ENCODE peak calls at places on chromosomes 7 and 10, in five cellular contexts. N is heart left ventricle, L is sigmoid colon, D is IMR-90, M is prostate gland. A is an unnamed sample.
A peak's percentile ranks its signal among the peaks of the same experiment; 100 is the strongest.

GRCh38 chr7:131103997-131104396 is 223.7 kb upstream of the MKLN1 start:
- DNase-seq in L (no peak), M (no peak), N (no peak), D (peak; percentile 89), A (no peak)

GRCh38 chr10:48603421-48604038 is 1.3 kb downstream of the ARHGAP22 start:
- DNase-seq in N (no peak), D (peak; percentile 35), M (no peak), L (peak; percentile 38), A (no peak)

GRCh38 chr10:6218692-6219493 is 16.2 kb downstream of the PFKFB3 start:
- DNase-seq in M (no peak), D (peak; percentile 55), N (no peak), L (peak; percentile 61), A (no peak)

GRCh38 chr10:90969947-90970673 is 49.2 kb upstream of the ANKRD1 start:
- DNase-seq in L (no peak), N (no peak), D (peak; percentile 70), M (no peak), A (no peak)

GRCh38 chr7:27210441-27211083 is 10.7 kb upstream of the HOXA13 start:
- DNase-seq in N (no peak), D (peak; percentile 32), L (peak; percentile 82), M (peak; percentile 64), A (peak; percentile 70)

GRCh38 chr10:60719721-60720120 is 58.6 kb upstream of the CDK1 start:
- DNase-seq in D (no peak), L (no peak), M (no peak), N (no peak), A (no peak)

GRCh38 chr7:36939816-36940215 is 215.5 kb upstream of the AOAH start:
- DNase-seq in L (no peak), M (no peak), N (no peak), D (no peak), A (no peak)

GRCh38 chr10:100996678-100997363 is 2.8 kb upstream of the LZTS2 start:
- DNase-seq in L (peak; percentile 75), M (no peak), D (no peak), N (peak; percentile 37), A (peak; percentile 46)

GRCh38 chr10:107544706-107545520 is 380.4 kb upstream of the SORCS1 start:
- DNase-seq in M (no peak), N (no peak), D (no peak), L (no peak), A (no peak)

DNA sequence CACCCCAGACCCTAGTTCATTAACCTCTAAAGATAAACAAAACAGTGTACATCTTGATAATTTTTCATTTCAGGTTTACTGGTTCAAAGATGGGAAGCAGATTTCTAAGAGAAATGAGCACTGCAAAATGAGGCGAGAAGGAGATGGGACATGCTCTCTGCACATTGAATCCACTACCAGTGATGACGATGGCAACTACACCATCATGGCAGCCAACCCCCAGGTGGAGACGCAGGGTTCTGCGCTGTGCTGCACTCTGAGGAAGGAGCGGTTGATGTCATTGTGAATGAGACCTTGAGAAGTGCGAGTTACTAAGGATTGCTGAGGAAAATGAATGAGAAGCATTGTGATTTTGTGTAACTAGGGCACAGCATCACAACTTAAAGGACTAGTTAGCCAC is 37.6 kb downstream of the ATOH7 start:
- DNase-seq in M (no peak), N (no peak), L (no peak), D (no peak), A (no peak)
- TF ChIP-seq CTCF in M (no peak), N (no peak), L (no peak), D (no peak), A (no peak)

GRCh38 chr7:107045980-107046379 is 1.5 kb downstream of the PRKAR2B start:
- DNase-seq in M (no peak), D (peak; percentile 61), L (no peak), N (no peak), A (no peak)
- TF ChIP-seq POLR2A in M (no peak), D (no peak), L (no peak), N (no peak), A (no peak)

DNA sequence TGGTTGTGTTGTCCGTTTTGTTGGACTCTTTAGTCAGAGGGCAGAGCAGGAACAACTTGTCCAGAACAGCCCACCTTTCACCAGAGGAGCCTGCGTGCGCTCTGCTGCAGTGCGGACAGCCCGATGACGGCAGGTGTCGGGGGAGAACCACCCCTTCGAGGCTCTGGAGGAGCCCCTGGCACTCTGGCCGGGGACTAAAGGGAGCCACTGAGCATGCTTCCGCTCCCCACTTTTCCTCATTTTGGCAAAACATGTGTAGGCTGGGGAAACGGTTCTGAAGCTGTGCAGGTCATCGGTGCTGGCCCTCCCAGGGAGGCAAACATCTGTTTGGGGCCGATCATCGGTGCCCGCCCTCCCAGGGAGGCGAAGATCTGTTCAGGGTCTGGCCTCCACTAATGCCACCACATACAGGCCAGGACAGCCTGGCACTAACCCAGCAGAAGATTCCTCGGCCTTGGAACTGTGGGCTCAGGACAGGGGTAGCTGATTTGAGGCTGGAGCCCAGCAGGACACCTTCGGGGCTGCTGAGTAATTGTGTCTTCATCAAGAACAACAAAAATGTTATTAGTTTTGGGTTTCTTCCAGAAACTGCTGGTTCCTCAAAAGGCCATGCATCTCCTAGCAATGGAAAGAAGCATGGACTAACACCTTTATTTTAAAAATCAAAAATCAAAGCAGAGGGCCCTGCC is 124.4 kb upstream of the TCERG1L start:
- DNase-seq in M (no peak), L (no peak), N (no peak), D (no peak), A (no peak)
- H3K27me3 ChIP-seq in M (peaks cover 6% of the 10 kb centered on the region), L (no peaks in the 10 kb centered on the region), N (peaks cover 34% of the 10 kb centered on the region), D (no peaks in the 10 kb centered on the region), A (no peaks in the 10 kb centered on the region)

GRCh38 chr10:86684305-86684704 is 16.0 kb downstream of the LDB3 start:
- DNase-seq in D (peak; percentile 35), M (no peak), N (peak; percentile 83), L (peak; percentile 84), A (peak; percentile 32)
- TF ChIP-seq CTCF in D (peak; percentile 79), M (peak; percentile 35), N (peak; percentile 78), L (peak; percentile 42), A (no peak)

DNA sequence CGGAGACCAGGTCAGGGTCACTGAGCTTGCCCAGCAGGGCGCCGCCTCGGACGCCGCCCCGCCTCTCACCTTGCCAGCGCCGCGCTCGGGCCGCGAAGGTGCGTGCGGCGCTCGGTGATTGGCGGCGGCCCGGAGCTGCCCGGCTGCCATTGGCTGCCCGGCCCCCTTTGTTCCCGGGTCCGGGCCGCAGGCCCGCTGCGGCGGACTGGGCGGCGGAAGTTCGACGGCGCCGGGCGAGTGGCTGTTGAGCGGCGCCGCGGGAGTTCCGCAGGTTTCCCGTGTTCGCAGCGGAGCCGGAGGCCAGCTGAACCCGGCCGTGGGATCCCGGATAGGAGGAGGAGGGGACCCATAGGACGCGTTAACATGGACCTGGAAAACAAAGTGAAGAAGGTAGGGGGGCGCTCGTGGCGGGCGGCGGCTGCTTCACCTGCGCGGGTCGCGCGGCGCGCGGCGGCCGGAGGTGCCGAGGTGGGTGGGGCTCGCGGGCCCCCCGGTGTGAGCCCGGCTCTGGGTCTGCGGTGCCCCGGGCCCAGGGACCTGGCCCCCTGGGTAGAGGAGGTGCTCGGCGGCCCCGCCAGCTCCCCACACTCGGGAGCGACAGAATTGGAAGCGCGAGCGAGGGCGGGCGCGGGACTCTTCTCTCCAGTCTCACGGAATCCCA is at the start of gene TES:
- DNase-seq in D (peak; percentile 57), M (peak; percentile 71), N (peak; percentile 78), L (peak; percentile 81), A (peak; percentile 85)
- TF ChIP-seq POLR2A in D (peak; percentile 86), M (peak; percentile 91), N (peak; percentile 62), L (peak; percentile 78), A (no peak)

A was measured in testis.